ENCODE peak calls at places on chromosome 5, in nine cellular contexts. U, R, L, Y, D, O, Q, A and E are unnamed samples.

GRCh38 chr5:8756498-8757084 is 789.3 kb downstream of the SEMA5A start:
- DNase-seq in U (no peak), R (peak), L (peak), Y (no peak), D (peak), O (peak), Q (no peak), A (peak), E (peak)

GRCh38 chr5:150583541-150584225 is 56.8 kb upstream of the SYNPO start:
- DNase-seq in U (no peak), R (no peak), L (no peak), Y (no peak), D (no peak), O (no peak), Q (no peak), A (peak), E (no peak)

GRCh38 chr5:60340965-60341471 is 358.9 kb downstream of the DEPDC1B start:
- DNase-seq in U (no peak), R (no peak), L (no peak), Y (no peak), D (no peak), O (no peak), Q (peak), A (no peak), E (no peak)

GRCh38 chr5:40334242-40334635 is 345.5 kb upstream of the PTGER4 start:
- DNase-seq in U (no peak), R (no peak), L (no peak), Y (no peak), D (no peak), O (no peak), Q (no peak), A (no peak), E (no peak)

GRCh38 chr5:94621763-94622162 is 3.3 kb downstream of the SLF1 start:
- DNase-seq in U (no peak), R (no peak), L (no peak), Y (no peak), D (no peak), O (no peak), Q (no peak), A (no peak), E (no peak)

GRCh38 chr5:135641329-135642178 is 62.8 kb upstream of the CXCL14 start:
- DNase-seq in U (no peak), R (no peak), L (no peak), Y (no peak), D (no peak), O (no peak), Q (no peak), A (no peak), E (no peak)

GRCh38 chr5:132496631-132497487 is 6.3 kb upstream of the IRF1 start:
- DNase-seq in U (peak), R (peak), L (peak), Y (no peak), D (no peak), O (peak), Q (no peak), A (peak), E (no peak)

GRCh38 chr5:172707285-172708182 is 63.5 kb downstream of the DUSP1 start:
- DNase-seq in U (peak), R (peak), L (peak), Y (no peak), D (no peak), O (peak), Q (no peak), A (peak), E (peak)

GRCh38 chr5:103120607-103121200 is 603 bp downstream of the PPIP5K2 start:
- DNase-seq in U (peak), R (no peak), L (peak), Y (no peak), D (no peak), O (peak), Q (no peak), A (peak), E (peak)

GRCh38 chr5:107812570-107813141 is 141.9 kb upstream of the EFNA5 start:
- DNase-seq in U (no peak), R (no peak), L (no peak), Y (no peak), D (no peak), O (no peak), Q (peak), A (no peak), E (no peak)

GRCh38 chr5:65506961-65507360 is 25.2 kb upstream of the ADAMTS6 start:
- DNase-seq in U (no peak), R (no peak), L (no peak), Y (no peak), D (no peak), O (no peak), Q (no peak), A (peak), E (no peak)

GRCh38 chr5:73605223-73606087 is 20.5 kb upstream of the ARHGEF28 start:
- DNase-seq in U (peak), R (peak), L (no peak), Y (no peak), D (no peak), O (peak), Q (no peak), A (no peak), E (no peak)

GRCh38 chr5:122493091-122493775 is 181.2 kb downstream of the SNCAIP start:
- DNase-seq in U (no peak), R (no peak), L (no peak), Y (no peak), D (no peak), O (peak), Q (no peak), A (peak), E (no peak)

GRCh38 chr5:78544531-78545200 is 103.9 kb downstream of the LHFPL2 start:
- DNase-seq in U (no peak), R (no peak), L (no peak), Y (no peak), D (no peak), O (no peak), Q (peak), A (no peak), E (no peak)

DNA sequence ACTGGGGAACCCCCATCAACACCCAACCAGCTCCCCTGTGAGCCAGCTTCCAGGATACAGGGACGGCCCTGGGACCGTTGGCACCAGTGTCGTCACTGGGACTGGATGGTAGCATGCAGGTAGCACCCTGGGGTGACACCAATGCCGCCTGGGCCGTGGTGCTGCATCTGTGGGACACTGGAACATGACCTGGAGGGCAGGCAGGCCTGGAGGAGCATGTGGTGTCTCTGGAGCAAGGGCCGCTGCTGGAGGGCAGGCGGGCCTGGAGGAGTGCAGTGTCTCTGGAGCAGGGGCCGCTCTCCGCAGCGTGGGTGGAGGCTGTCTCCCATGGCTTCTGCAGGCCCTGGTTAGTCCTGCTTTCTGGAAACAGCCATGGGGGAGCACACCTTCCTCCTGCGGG is 13.1 kb downstream of the LPCAT1 start:
- DNase-seq in U (no peak), R (no peak), L (no peak), Y (no peak), D (no peak), O (no peak), Q (no peak), A (no peak), E (no peak)
- TF ChIP-seq REST in U (no peak), R (no peak), L (no peak), Y (no peak), D (no peak), O (no peak), Q (no peak), A (no peak), E (no peak)

GRCh38 chr5:174751154-174751990 is 27.0 kb downstream of the MSX2 start:
- DNase-seq in U (no peak), R (no peak), L (peak), Y (no peak), D (no peak), O (no peak), Q (no peak), A (peak), E (no peak)
- TF ChIP-seq CTCF in U (no peak), R (no peak), L (no peak), Y (no peak), D (no peak), O (no peak), Q (no peak), A (no peak), E (no peak)

GRCh38 chr5:759781-760362 is 24.7 kb downstream of the ZDHHC11B start:
- DNase-seq in U (no peak), R (no peak), L (no peak), Y (no peak), D (no peak), O (no peak), Q (no peak), A (peak), E (no peak)

GRCh38 chr5:759111-759741 is 25.3 kb downstream of the ZDHHC11B start:
- DNase-seq in U (peak), R (peak), L (peak), Y (no peak), D (no peak), O (peak), Q (no peak), A (peak), E (no peak)

GRCh38 chr5:757931-758697 is 26.4 kb downstream of the ZDHHC11B start:
- DNase-seq in U (peak), R (no peak), L (no peak), Y (no peak), D (no peak), O (no peak), Q (no peak), A (peak), E (no peak)

GRCh38 chr5:757346-757930 is 27.1 kb downstream of the ZDHHC11B start:
- DNase-seq in U (no peak), R (no peak), L (no peak), Y (no peak), D (no peak), O (no peak), Q (no peak), A (no peak), E (no peak)

GRCh38 chr5:758698-759053 is 25.9 kb downstream of the ZDHHC11B start:
- DNase-seq in U (no peak), R (no peak), L (no peak), Y (no peak), D (no peak), O (no peak), Q (no peak), A (no peak), E (no peak)
- TF ChIP-seq REST in U (no peak), R (no peak), L (no peak), Y (no peak), D (no peak), O (no peak), Q (no peak), A (no peak), E (no peak)

GRCh38 chr5:34915856-34916192 is 313 bp downstream of the BRIX1 start:
- DNase-seq in U (no peak), R (no peak), L (peak), Y (no peak), D (no peak), O (peak), Q (no peak), A (no peak), E (peak)

GRCh38 chr5:34916518-34916917 is 1.0 kb downstream of the BRIX1 start:
- DNase-seq in U (no peak), R (no peak), L (no peak), Y (no peak), D (no peak), O (peak), Q (no peak), A (no peak), E (no peak)

GRCh38 chr5:34915139-34915855 is at the start of the genes BRIX1 and RAD1:
- DNase-seq in U (peak), R (peak), L (peak), Y (peak), D (peak), O (peak), Q (peak), A (peak), E (peak)

GRCh38 chr5:34918025-34918424 is 2.5 kb downstream of the BRIX1 start:
- DNase-seq in U (no peak), R (no peak), L (no peak), Y (no peak), D (no peak), O (peak), Q (no peak), A (no peak), E (no peak)

GRCh38 chr5:34919077-34919476 is 3.6 kb downstream of the BRIX1 start:
- DNase-seq in U (no peak), R (peak), L (peak), Y (no peak), D (no peak), O (peak), Q (no peak), A (no peak), E (no peak)
- TF ChIP-seq CTCF in U (no peak), R (peak), L (peak), Y (no peak), D (peak), O (peak), Q (peak), A (peak), E (no peak)

GRCh38 chr5:149423287-149424268 is 44.5 kb upstream of the IL17B start:
- DNase-seq in U (peak), R (no peak), L (no peak), Y (no peak), D (no peak), O (no peak), Q (no peak), A (peak), E (no peak)
- TF ChIP-seq REST in U (no peak), R (no peak), L (no peak), Y (no peak), D (no peak), O (no peak), Q (no peak), A (no peak), E (no peak)

GRCh38 chr5:34900660-34901059 is 14.6 kb downstream of the RAD1 start:
- DNase-seq in U (no peak), R (no peak), L (no peak), Y (no peak), D (no peak), O (no peak), Q (no peak), A (no peak), E (no peak)

GRCh38 chr5:34903260-34903659 is 12.0 kb downstream of the RAD1 start:
- DNase-seq in U (no peak), R (no peak), L (no peak), Y (no peak), D (no peak), O (peak), Q (no peak), A (no peak), E (no peak)

GRCh38 chr5:34905564-34905963 is 9.7 kb downstream of the RAD1 start:
- DNase-seq in U (no peak), R (no peak), L (peak), Y (no peak), D (no peak), O (no peak), Q (no peak), A (peak), E (no peak)
- TF ChIP-seq CTCF in U (peak), R (peak), L (peak), Y (peak), D (peak), O (peak), Q (no peak), A (peak), E (no peak)